ENCODE peak calls at places on chromosomes 7 and 10, in four cellular contexts. X is HepG2, T is GM12878, Y is HCT116. G is an unnamed sample.
A peak's percentile ranks its signal among the peaks of the same experiment; 100 is the strongest.

GRCh38 chr10:118818621-118819221 is 64.0 kb upstream of the CACUL1 start:
- DNase-seq in Y (no peak), X (no peak), T (no peak), G (no peak)

GRCh38 chr10:118342638-118343020 is 505 bp upstream of the FAM204A start:
- DNase-seq in X (peak; percentile 5), T (no peak), Y (no peak), G (no peak)

GRCh38 chr7:30799206-30799975 is 28.2 kb downstream of the MINDY4 start:
- DNase-seq in X (no peak), Y (no peak), T (peak; percentile 84), G (no peak)

GRCh38 chr10:7291487-7292113 is 119.2 kb downstream of the SFMBT2 start:
- DNase-seq in T (no peak), X (no peak), Y (no peak), G (peak; percentile 50)

GRCh38 chr7:77482015-77482414 is 55.1 kb upstream of the PTPN12 start:
- DNase-seq in X (peak; percentile 84), Y (no peak), T (no peak), G (peak; percentile 63)

GRCh38 chr7:50497068-50497642 is 47.0 kb upstream of the FIGNL1 start:
- DNase-seq in T (no peak), X (no peak), Y (no peak), G (no peak)

GRCh38 chr10:71821909-71822763 is 28.9 kb downstream of the PSAP start:
- DNase-seq in Y (no peak), X (no peak), T (no peak), G (no peak)

GRCh38 chr10:122688293-122688989 is 11.2 kb downstream of the C10orf120 start:
- DNase-seq in X (no peak), T (no peak), Y (no peak), G (peak; percentile 11)

GRCh38 chr10:26621889-26622681 is 75.4 kb upstream of the PDSS1 start:
- DNase-seq in Y (no peak), X (no peak), T (no peak), G (peak; percentile 34)
- TF ChIP-seq MAX in Y (no peak), X (no peak), T (no peak), G (no peak)

GRCh38 chr7:39433550-39433949 is 132.7 kb upstream of the YAE1 start:
- DNase-seq in T (peak; percentile 16), X (no peak), Y (no peak), G (no peak)
- TF ChIP-seq MAX in T (no peak), X (no peak), Y (no peak), G (no peak)

DNA sequence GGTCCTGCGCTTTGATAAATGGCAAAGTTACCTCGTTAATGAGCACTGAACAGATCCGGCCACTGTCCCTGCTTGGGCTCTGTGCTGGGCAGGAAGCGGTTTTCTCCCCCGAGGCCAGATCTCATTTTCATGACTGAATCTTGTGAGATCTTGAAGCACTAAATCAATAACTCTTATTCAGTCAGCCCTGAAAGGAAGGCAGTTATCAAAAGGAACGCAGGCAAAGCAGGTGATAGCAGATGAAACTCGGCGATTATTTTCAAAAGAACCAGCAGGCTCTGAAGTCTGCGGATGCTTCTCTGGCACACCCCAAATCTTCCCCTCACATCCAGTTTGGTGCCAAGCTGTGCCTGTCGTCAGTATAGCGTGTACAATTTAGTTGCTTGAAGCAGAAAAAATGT is 228.7 kb downstream of the BAMBI start:
- DNase-seq in T (no peak), X (no peak), Y (no peak), G (no peak)
- TF ChIP-seq MAX in T (no peak), X (no peak), Y (no peak), G (no peak)

GRCh38 chr7:157662110-157662791 is 325.4 kb downstream of the DNAJB6 start:
- DNase-seq in X (no peak), T (no peak), Y (no peak), G (no peak)
- TF ChIP-seq MAX in X (no peak), T (no peak), Y (no peak), G (no peak)

GRCh38 chr7:70356324-70356797 is 758.1 kb downstream of the AUTS2 start:
- DNase-seq in X (no peak), Y (no peak), T (no peak), G (no peak)
- TF ChIP-seq MAX in X (no peak), Y (no peak), T (no peak), G (no peak)

DNA sequence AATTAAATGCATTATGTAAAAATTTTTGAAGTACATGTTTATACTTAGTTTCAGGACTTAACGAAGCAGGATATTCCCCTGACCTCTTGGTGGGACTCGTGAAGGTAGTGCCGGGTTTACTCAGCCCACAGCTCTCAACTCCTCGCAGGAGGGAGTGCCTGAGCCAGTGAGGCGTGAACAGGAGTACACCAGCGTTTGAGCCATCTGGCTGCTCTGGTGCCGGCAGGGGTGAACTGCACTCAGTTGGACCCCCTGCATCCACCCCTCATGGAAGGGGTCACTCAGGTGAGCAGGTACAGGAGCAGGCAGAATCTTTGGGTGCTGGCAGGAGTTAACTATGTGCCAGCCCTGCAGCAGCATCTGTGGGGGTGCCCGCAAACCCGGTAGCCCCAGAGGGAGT is 625.1 kb upstream of the PCDH15 start:
- DNase-seq in X (no peak), T (no peak), Y (no peak), G (no peak)
- TF ChIP-seq MAX in X (no peak), T (no peak), Y (no peak), G (no peak)

DNA sequence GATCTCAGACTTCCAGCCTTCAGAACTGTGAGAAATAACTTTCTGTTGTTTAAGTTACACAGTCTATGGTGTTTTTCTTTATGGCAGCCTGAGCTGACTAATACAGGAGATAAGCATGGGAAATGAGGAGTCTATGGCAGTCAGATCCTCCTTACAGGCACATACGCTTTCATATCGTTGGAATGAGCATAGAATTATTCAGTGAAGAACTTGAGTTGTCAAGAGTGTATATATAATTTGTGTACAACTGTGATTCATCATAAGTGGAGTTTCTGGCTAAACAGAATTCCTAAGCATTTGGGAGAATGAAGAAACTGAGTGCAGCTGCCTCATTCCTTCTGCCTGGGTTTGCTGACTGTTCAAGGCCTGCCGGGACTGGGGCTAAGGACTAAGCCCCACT is 516.7 kb downstream of the ADRA2A start:
- DNase-seq in T (no peak), Y (no peak), X (no peak), G (no peak)
- TF ChIP-seq MAX in T (no peak), Y (no peak), X (no peak), G (no peak)

G was measured in A549.